ENCODE peak calls at places on chromosome 18, in seven cellular contexts. C is fibroblast of mammary gland, H is endodermal cell, S is lower lobe of right lung, D is GM23338, T is neural progenitor cell, Q is transverse colon. G is an unnamed sample.

GRCh38 chr18:52339891-52340371 is at the start of gene DCC:
- DNase-seq in C (peak; percentile 46), H (peak; percentile 88), S (no peak), D (peak; percentile 82), T (peak; percentile 87), Q (peak; percentile 34), G (peak; percentile 54)

GRCh38 chr18:32542221-32542798 is 71.6 kb upstream of the GAREM1 start:
- DNase-seq in C (peak; percentile 25), H (peak; percentile 58), S (no peak), D (peak; percentile 21), T (peak; percentile 13), Q (no peak), G (no peak)

GRCh38 chr18:58051765-58052460 is 7.9 kb downstream of the NEDD4L start:
- DNase-seq in C (peak; percentile 21), H (no peak), S (no peak), D (no peak), T (no peak), Q (no peak), G (peak; percentile 25)

GRCh38 chr18:55086931-55087330 is 127.7 kb upstream of the CCDC68 start:
- DNase-seq in C (no peak), H (no peak), S (no peak), D (no peak), T (no peak), Q (no peak), G (no peak)

GRCh38 chr18:31099490-31100230 is 2.6 kb downstream of the DSC2 start:
- DNase-seq in C (no peak), H (no peak), S (no peak), D (no peak), T (no peak), Q (peak; percentile 22), G (no peak)

GRCh38 chr18:45935591-45936335 is 31.4 kb downstream of the EPG5 start:
- DNase-seq in C (peak; percentile 60), H (no peak), S (no peak), D (no peak), T (no peak), Q (no peak), G (no peak)

GRCh38 chr18:8776013-8776515 is 70.7 kb downstream of the MTCL1 start:
- DNase-seq in C (no peak), H (no peak), S (no peak), D (no peak), T (no peak), Q (no peak), G (no peak)

GRCh38 chr18:7105943-7106342 is 11.7 kb downstream of the LAMA1 start:
- DNase-seq in C (no peak), H (no peak), S (no peak), D (no peak), T (no peak), Q (no peak), G (no peak)

GRCh38 chr18:12347895-12348294 is 29.1 kb downstream of the AFG3L2 start:
- DNase-seq in C (no peak), H (no peak), S (no peak), D (no peak), T (no peak), Q (no peak), G (no peak)

GRCh38 chr18:12376034-12376717 is 851 bp downstream of the AFG3L2 start:
- DNase-seq in C (peak; percentile 26), H (peak; percentile 72), S (peak; percentile 53), D (peak; percentile 34), T (peak; percentile 33), Q (peak; percentile 43), G (peak; percentile 54)

GRCh38 chr18:5309888-5310470 is 14.5 kb upstream of the ZBTB14 start:
- DNase-seq in C (no peak), H (no peak), S (no peak), D (no peak), T (no peak), Q (no peak), G (peak; percentile 67)

GRCh38 chr18:63368611-63369010 is 1.6 kb upstream of the KDSR start:
- DNase-seq in C (peak; percentile 52), H (no peak), S (no peak), D (no peak), T (no peak), Q (no peak), G (no peak)

GRCh38 chr18:63365909-63366269 is 1.1 kb downstream of the KDSR start:
- DNase-seq in C (no peak), H (no peak), S (no peak), D (peak; percentile 36), T (peak; percentile 31), Q (peak; percentile 24), G (peak; percentile 9)

GRCh38 chr18:63367241-63367953 is 391 bp upstream of the KDSR start:
- DNase-seq in C (peak; percentile 98), H (peak; percentile 97), S (peak; percentile 98), D (peak; percentile 96), T (peak; percentile 97), Q (peak; percentile 94), G (peak; percentile 95)

GRCh38 chr18:63366270-63366990 is 576 bp downstream of the KDSR start:
- DNase-seq in C (peak; percentile 70), H (peak; percentile 91), S (peak; percentile 70), D (peak; percentile 73), T (peak; percentile 51), Q (peak; percentile 77), G (peak; percentile 61)

DNA sequence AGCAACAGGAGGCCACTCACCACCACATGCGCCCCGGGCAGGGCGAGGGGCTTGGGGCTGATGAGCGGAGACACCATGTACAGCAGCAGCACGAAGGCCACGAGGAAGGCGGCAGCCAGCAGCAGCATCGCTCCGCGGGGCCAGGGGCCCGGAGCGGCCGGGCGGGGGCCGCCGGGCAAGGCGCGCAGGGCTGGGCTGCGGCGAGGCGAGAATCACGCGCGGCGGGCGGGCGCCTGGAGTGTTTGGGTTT is at the start of gene KDSR:
- DNase-seq in C (no peak), H (no peak), S (no peak), D (no peak), T (no peak), Q (no peak), G (no peak)
- H3K4me3 ChIP-seq in C (peak within 1 kb of the TSS; percentile 86), H (peak within 1 kb of the TSS; percentile 94), S (peak within 1 kb of the TSS; percentile 77), D (peak within 1 kb of the TSS; percentile 77), T (peak within 1 kb of the TSS; percentile 93), Q (peak within 1 kb of the TSS; percentile 97), G (peak within 1 kb of the TSS; percentile 88)

GRCh38 chr18:26617151-26617554 is 68.8 kb upstream of the KCTD1 start:
- DNase-seq in C (peak; percentile 91), H (no peak), S (no peak), D (no peak), T (no peak), Q (no peak), G (no peak)

GRCh38 chr18:26624443-26624842 is 76.1 kb upstream of the KCTD1 start:
- DNase-seq in C (no peak), H (no peak), S (no peak), D (no peak), T (no peak), Q (no peak), G (no peak)

GRCh38 chr18:26618130-26618529 is 69.8 kb upstream of the KCTD1 start:
- DNase-seq in C (no peak), H (no peak), S (no peak), D (no peak), T (no peak), Q (no peak), G (no peak)

GRCh38 chr18:26619350-26619749 is 71.0 kb upstream of the KCTD1 start:
- DNase-seq in C (no peak), H (no peak), S (no peak), D (no peak), T (no peak), Q (no peak), G (no peak)

GRCh38 chr18:26621161-26622026 is 73.0 kb upstream of the KCTD1 start:
- DNase-seq in C (peak; percentile 37), H (peak; percentile 88), S (peak; percentile 73), D (peak; percentile 81), T (peak; percentile 72), Q (peak; percentile 45), G (peak; percentile 69)
- TF ChIP-seq CTCF in C (peak; percentile 56), H (peak; percentile 89), S (peak; percentile 69), D (peak; percentile 89), T (peak; percentile 78), Q (peak; percentile 62), G (peak; percentile 62)

GRCh38 chr18:75228967-75229366 is 18.4 kb downstream of the TSHZ1 start:
- DNase-seq in C (no peak), H (no peak), S (no peak), D (no peak), T (no peak), Q (no peak), G (no peak)
- H3K4me3 ChIP-seq in C (no peak overlapping the region), H (no peak overlapping the region), S (no peak overlapping the region), D (no peak overlapping the region), T (no peak overlapping the region), Q (no peak overlapping the region), G (no peak overlapping the region)

GRCh38 chr18:13403786-13404549 is 185.4 kb downstream of the LDLRAD4 start:
- DNase-seq in C (no peak), H (no peak), S (no peak), D (no peak), T (no peak), Q (no peak), G (no peak)
- TF ChIP-seq CTCF in C (no peak), H (no peak), S (no peak), D (no peak), T (no peak), Q (no peak), G (no peak)

DNA sequence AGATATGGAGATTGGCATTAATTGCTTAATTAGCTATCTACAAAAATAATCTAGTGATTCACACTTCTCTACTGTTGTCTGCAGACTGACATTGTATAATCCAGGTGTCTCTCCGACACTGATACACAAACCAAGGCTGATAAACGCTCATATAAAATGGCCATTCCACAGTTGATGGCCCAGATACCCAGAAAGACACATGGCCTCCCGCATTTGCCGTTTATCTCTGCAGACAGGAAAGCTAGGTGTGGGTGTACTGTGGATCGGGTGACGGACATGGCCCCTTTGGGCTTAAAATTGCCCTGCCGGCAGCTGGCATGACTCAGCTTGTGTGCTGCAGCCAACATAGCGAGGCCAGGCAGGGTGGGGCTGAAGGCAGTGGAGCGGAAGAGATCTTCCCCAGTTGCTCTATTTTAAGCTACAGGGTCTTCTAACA is 18.5 kb downstream of the PMAIP1 start:
- DNase-seq in C (peak; percentile 55), H (no peak), S (peak; percentile 71), D (no peak), T (peak; percentile 27), Q (peak; percentile 55), G (peak; percentile 88)
- H3K4me3 ChIP-seq in C (no peak overlapping the region), H (no peak overlapping the region), S (no peak overlapping the region), D (no peak overlapping the region), T (no peak overlapping the region), Q (no peak overlapping the region), G (peak overlapping the region; percentile 20)

DNA sequence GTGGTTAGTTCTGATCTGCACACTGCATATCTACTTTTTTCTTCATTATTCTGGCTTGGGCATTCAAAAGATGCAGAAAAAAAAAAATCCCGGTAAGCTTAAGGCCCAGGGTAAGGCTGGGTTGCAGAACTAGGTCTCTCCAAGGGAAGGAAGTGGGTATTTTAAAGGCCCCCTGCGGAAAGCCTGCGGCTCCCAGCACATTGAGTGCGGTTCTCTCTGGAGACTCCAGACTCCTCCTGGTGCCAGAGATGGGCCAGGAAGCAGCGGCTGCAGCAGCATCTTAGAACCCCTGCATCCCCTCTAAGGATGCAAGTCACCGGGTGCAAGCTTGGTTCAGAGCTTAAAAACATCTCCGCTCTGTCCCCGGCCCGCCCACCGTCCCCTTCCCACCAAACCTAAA is 49.5 kb downstream of the TGIF1 start:
- DNase-seq in C (no peak), H (peak; percentile 80), S (no peak), D (peak; percentile 80), T (peak; percentile 58), Q (no peak), G (no peak)
- TF ChIP-seq CTCF in C (no peak), H (peak; percentile 38), S (no peak), D (no peak), T (no peak), Q (no peak), G (no peak)

GRCh38 chr18:59909289-59910036 is 9.7 kb downstream of the PMAIP1 start:
- DNase-seq in C (peak; percentile 55), H (no peak), S (no peak), D (no peak), T (no peak), Q (no peak), G (peak; percentile 21)
- H3K4me3 ChIP-seq in C (no peak overlapping the region), H (no peak overlapping the region), S (no peak overlapping the region), D (no peak overlapping the region), T (no peak overlapping the region), Q (no peak overlapping the region), G (no peak overlapping the region)

G was measured in GM12865.